ENCODE peak calls at places on chromosomes 4 and X, in five cellular contexts. S is ecto neural progenitor cell, G is occipital lobe, E is HCEC 1CT, K is left cardiac atrium. L is an unnamed sample.

GRCh38 chr4:177975315-177975714 is 533.1 kb upstream of the AGA start:
- DNase-seq in S (no peak), G (no peak), E (no peak), K (no peak), L (peak)

GRCh38 chrX:29299689-29300088 is 712.4 kb downstream of the IL1RAPL1 start:
- DNase-seq in S (no peak), G (no peak), E (no peak), K (no peak), L (peak)

GRCh38 chr4:3338976-3339531 is 46.2 kb downstream of the RGS12 start:
- DNase-seq in S (no peak), G (no peak), E (no peak), K (no peak), L (no peak)

GRCh38 chr4:87092389-87093141 is 127.9 kb downstream of the KLHL8 start:
- DNase-seq in S (no peak), G (peak), E (peak), K (peak), L (peak)

GRCh38 chrX:151722241-151722846 is 6.5 kb downstream of the FATE1 start:
- DNase-seq in S (peak), G (no peak), E (no peak), K (no peak), L (peak)

GRCh38 chr4:88573995-88574394 is 18.3 kb upstream of the HERC3 start:
- DNase-seq in S (no peak), G (no peak), E (peak), K (no peak), L (peak)

GRCh38 chr4:22410645-22411247 is 105.1 kb downstream of the ADGRA3 start:
- DNase-seq in S (no peak), G (no peak), E (peak), K (no peak), L (no peak)

GRCh38 chr4:143482753-143483362 is 30.6 kb upstream of the SMARCA5 start:
- DNase-seq in S (no peak), G (peak), E (peak), K (no peak), L (peak)

GRCh38 chr4:1568855-1569460 is 115.2 kb downstream of the FAM53A start:
- DNase-seq in S (no peak), G (no peak), E (no peak), K (peak), L (no peak)

GRCh38 chrX:129980540-129981206 is 1.8 kb upstream of the BCORL1 start:
- DNase-seq in S (peak), G (peak), E (no peak), K (peak), L (no peak)

GRCh38 chrX:10972731-10973130 is 138.4 kb upstream of the HCCS start:
- DNase-seq in S (no peak), G (no peak), E (no peak), K (no peak), L (peak)

GRCh38 chrX:108134724-108135123 is 43.1 kb downstream of the ATG4A start:
- DNase-seq in S (no peak), G (no peak), E (no peak), K (no peak), L (no peak)